ENCODE peak calls at places on chromosomes 3 and 15, in six cellular contexts. Z, E, G, U, W and P are unnamed samples.

GRCh38 chr3:153927107-153927506 is 194.1 kb upstream of the ARHGEF26 start:
- DNase-seq in Z (peak), E (peak), G (peak), U (no peak), W (no peak), P (peak)

GRCh38 chr15:54083501-54083900 is 105.3 kb downstream of the UNC13C start:
- DNase-seq in Z (no peak), E (no peak), G (no peak), U (no peak), W (no peak), P (no peak)

GRCh38 chr3:72818915-72819314 is 29.3 kb downstream of the SHQ1 start:
- DNase-seq in Z (no peak), E (no peak), G (no peak), U (no peak), W (no peak), P (no peak)

GRCh38 chr3:151946606-151947005 is 73.2 kb downstream of the SUCNR1 start:
- DNase-seq in Z (no peak), E (no peak), G (no peak), U (no peak), W (no peak), P (no peak)

GRCh38 chr3:132595036-132595435 is 2.0 kb upstream of the ACKR4 start:
- DNase-seq in Z (no peak), E (peak), G (peak), U (no peak), W (no peak), P (no peak)

GRCh38 chr3:167450675-167451074 is 23.2 kb downstream of the SERPINI2 start:
- DNase-seq in Z (no peak), E (no peak), G (no peak), U (no peak), W (no peak), P (no peak)

GRCh38 chr3:38713121-38713520 is 63.6 kb upstream of the SCN5A start:
- DNase-seq in Z (no peak), E (no peak), G (no peak), U (no peak), W (no peak), P (no peak)

GRCh38 chr3:66179813-66180212 is 41.0 kb upstream of the SLC25A26 start:
- DNase-seq in Z (no peak), E (no peak), G (no peak), U (no peak), W (no peak), P (no peak)

GRCh38 chr15:79122391-79122790 is 31.8 kb upstream of the RASGRF1 start:
- DNase-seq in Z (no peak), E (no peak), G (no peak), U (no peak), W (no peak), P (no peak)

GRCh38 chr15:100131321-100132224 is 210.2 kb downstream of the ADAMTS17 start:
- DNase-seq in Z (no peak), E (no peak), G (no peak), U (no peak), W (peak), P (no peak)